ENCODE peak calls at places on chromosomes 13 and 19, in five cellular contexts. One of them, this sample, is unnamed.
A peak's percentile ranks its signal among the peaks of the same experiment; 100 is the strongest.

GRCh38 chr19:48975947-48976847 is 11.1 kb downstream of the FTL start:
- DNase-seq in endodermal cell: peak; percentile 82
- DNase-seq in GF-D8: no peak
- DNase-seq in stromal cell of bone marrow: no peak
- DNase-seq in thoracic aorta: no peak
- DNase-seq in this sample: peak; percentile 54

GRCh38 chr19:13838071-13838942 is 38.6 kb upstream of the NANOS3 start:
- DNase-seq in endodermal cell: no peak
- DNase-seq in GF-D8: no peak
- DNase-seq in stromal cell of bone marrow: no peak
- DNase-seq in thoracic aorta: no peak
- DNase-seq in this sample: no peak

GRCh38 chr19:17226002-17226933 is at the start of gene OCEL1:
- DNase-seq in endodermal cell: peak; percentile 98
- DNase-seq in GF-D8: peak; percentile 92
- DNase-seq in stromal cell of bone marrow: peak; percentile 96
- DNase-seq in thoracic aorta: peak; percentile 95
- DNase-seq in this sample: peak; percentile 97

GRCh38 chr13:47337781-47338507 is 441.1 kb upstream of the HTR2A start:
- DNase-seq in endodermal cell: peak; percentile 85
- DNase-seq in GF-D8: no peak
- DNase-seq in stromal cell of bone marrow: peak; percentile 56
- DNase-seq in thoracic aorta: no peak
- DNase-seq in this sample: no peak

GRCh38 chr13:75762066-75762937 is 126.2 kb downstream of the LMO7 start:
- DNase-seq in endodermal cell: no peak
- DNase-seq in GF-D8: no peak
- DNase-seq in stromal cell of bone marrow: no peak
- DNase-seq in thoracic aorta: no peak
- DNase-seq in this sample: no peak

GRCh38 chr13:30126903-30127428 is 180.4 kb downstream of the KATNAL1 start:
- DNase-seq in endodermal cell: no peak
- DNase-seq in GF-D8: no peak
- DNase-seq in stromal cell of bone marrow: no peak
- DNase-seq in thoracic aorta: no peak
- DNase-seq in this sample: no peak

GRCh38 chr13:114015608-114016295 is 41.9 kb upstream of the C13orf46 start:
- DNase-seq in endodermal cell: no peak
- DNase-seq in GF-D8: no peak
- DNase-seq in stromal cell of bone marrow: peak; percentile 71
- DNase-seq in thoracic aorta: no peak
- DNase-seq in this sample: no peak

GRCh38 chr19:17296278-17296677 is 6.9 kb downstream of the ABHD8 start:
- DNase-seq in endodermal cell: no peak
- DNase-seq in GF-D8: no peak
- DNase-seq in stromal cell of bone marrow: peak; percentile 19
- DNase-seq in thoracic aorta: no peak
- DNase-seq in this sample: no peak

GRCh38 chr13:113544071-113544891 is 40.3 kb upstream of the TFDP1 start:
- DNase-seq in endodermal cell: no peak
- DNase-seq in GF-D8: no peak
- DNase-seq in stromal cell of bone marrow: no peak
- DNase-seq in thoracic aorta: no peak
- DNase-seq in this sample: no peak

GRCh38 chr19:1079566-1080111 is 12.7 kb downstream of the ARHGAP45 start:
- DNase-seq in endodermal cell: no peak
- DNase-seq in GF-D8: no peak
- DNase-seq in stromal cell of bone marrow: no peak
- DNase-seq in thoracic aorta: no peak
- DNase-seq in this sample: no peak

GRCh38 chr13:98890186-98890585 is 87.7 kb downstream of the DOCK9 start:
- DNase-seq in endodermal cell: no peak
- DNase-seq in GF-D8: no peak
- DNase-seq in stromal cell of bone marrow: peak; percentile 83
- DNase-seq in thoracic aorta: no peak
- DNase-seq in this sample: no peak

GRCh38 chr13:64640002-64640401 is 2590.1 kb downstream of the PCDH9 start:
- DNase-seq in endodermal cell: no peak
- DNase-seq in GF-D8: no peak
- DNase-seq in stromal cell of bone marrow: no peak
- DNase-seq in thoracic aorta: no peak
- DNase-seq in this sample: no peak

GRCh38 chr13:19586904-19587634 is 25.7 kb upstream of the TPTE2 start:
- DNase-seq in endodermal cell: no peak
- DNase-seq in GF-D8: peak; percentile 94
- DNase-seq in stromal cell of bone marrow: no peak
- DNase-seq in thoracic aorta: no peak
- DNase-seq in this sample: peak; percentile 56

GRCh38 chr13:43684947-43685725 is 101.6 kb downstream of the ENOX1 start:
- DNase-seq in endodermal cell: no peak
- DNase-seq in GF-D8: no peak
- DNase-seq in stromal cell of bone marrow: no peak
- DNase-seq in thoracic aorta: no peak
- DNase-seq in this sample: no peak

GRCh38 chr19:33674575-33675367 is 53.0 kb downstream of the CHST8 start:
- DNase-seq in endodermal cell: no peak
- DNase-seq in GF-D8: no peak
- DNase-seq in stromal cell of bone marrow: no peak
- DNase-seq in thoracic aorta: no peak
- DNase-seq in this sample: no peak

GRCh38 chr13:32585625-32586021 is 629 bp upstream of the PDS5B start:
- DNase-seq in endodermal cell: peak; percentile 69
- DNase-seq in GF-D8: no peak
- DNase-seq in stromal cell of bone marrow: no peak
- DNase-seq in thoracic aorta: no peak
- DNase-seq in this sample: no peak

GRCh38 chr19:38011426-38011825 is 104.4 kb downstream of the SIPA1L3 start:
- DNase-seq in endodermal cell: no peak
- DNase-seq in GF-D8: no peak
- DNase-seq in stromal cell of bone marrow: no peak
- DNase-seq in thoracic aorta: no peak
- DNase-seq in this sample: no peak

GRCh38 chr13:100573121-100573520 is 15.5 kb downstream of the GGACT start:
- DNase-seq in endodermal cell: peak; percentile 87
- DNase-seq in GF-D8: peak; percentile 56
- DNase-seq in stromal cell of bone marrow: peak; percentile 60
- DNase-seq in thoracic aorta: no peak
- DNase-seq in this sample: peak; percentile 60

GRCh38 chr19:17332677-17333581 is 1.7 kb downstream of the ANO8 start:
- DNase-seq in endodermal cell: peak; percentile 87
- DNase-seq in GF-D8: peak; percentile 18
- DNase-seq in stromal cell of bone marrow: no peak
- DNase-seq in thoracic aorta: no peak
- DNase-seq in this sample: no peak

GRCh38 chr19:52600639-52601024 is 30.5 kb downstream of the ZNF701 start:
- DNase-seq in endodermal cell: no peak
- DNase-seq in GF-D8: no peak
- DNase-seq in stromal cell of bone marrow: no peak
- DNase-seq in thoracic aorta: no peak
- DNase-seq in this sample: no peak

GRCh38 chr19:3451451-3451866 is 28.9 kb downstream of the SMIM24 start:
- DNase-seq in endodermal cell: no peak
- DNase-seq in GF-D8: no peak
- DNase-seq in stromal cell of bone marrow: no peak
- DNase-seq in thoracic aorta: no peak
- DNase-seq in this sample: no peak

GRCh38 chr19:45352914-45353796 is 12.6 kb downstream of the KLC3 start:
- DNase-seq in endodermal cell: no peak
- DNase-seq in GF-D8: no peak
- DNase-seq in stromal cell of bone marrow: no peak
- DNase-seq in thoracic aorta: no peak
- DNase-seq in this sample: peak; percentile 42

GRCh38 chr19:17184381-17184841 is 30.7 kb upstream of the USE1 start:
- DNase-seq in endodermal cell: no peak
- DNase-seq in GF-D8: peak; percentile 35
- DNase-seq in stromal cell of bone marrow: no peak
- DNase-seq in thoracic aorta: no peak
- DNase-seq in this sample: no peak

GRCh38 chr19:45139286-45140143 is 21.3 kb downstream of the NKPD1 start:
- DNase-seq in endodermal cell: no peak
- DNase-seq in GF-D8: no peak
- DNase-seq in stromal cell of bone marrow: no peak
- DNase-seq in thoracic aorta: no peak
- DNase-seq in this sample: no peak

GRCh38 chr19:11767633-11768133 is 883 bp downstream of the ZNF441 start:
- DNase-seq in endodermal cell: peak; percentile 46
- DNase-seq in GF-D8: no peak
- DNase-seq in stromal cell of bone marrow: peak; percentile 17
- DNase-seq in thoracic aorta: no peak
- DNase-seq in this sample: no peak

GRCh38 chr13:19150712-19151228 is 30.9 kb downstream of the TUBA3C start:
- DNase-seq in endodermal cell: no peak
- DNase-seq in GF-D8: no peak
- DNase-seq in stromal cell of bone marrow: no peak
- DNase-seq in thoracic aorta: no peak
- DNase-seq in this sample: no peak

GRCh38 chr19:33194884-33195710 is 967 bp downstream of the LRP3 start:
- DNase-seq in endodermal cell: peak; percentile 73
- DNase-seq in GF-D8: no peak
- DNase-seq in stromal cell of bone marrow: no peak
- DNase-seq in thoracic aorta: no peak
- DNase-seq in this sample: peak; percentile 42

GRCh38 chr19:56159009-56159501 is 16.8 kb upstream of the GALP start:
- DNase-seq in endodermal cell: no peak
- DNase-seq in GF-D8: no peak
- DNase-seq in stromal cell of bone marrow: no peak
- DNase-seq in thoracic aorta: no peak
- DNase-seq in this sample: no peak

GRCh38 chr19:20776083-20777076 is at the start of gene ZNF66:
- DNase-seq in endodermal cell: peak; percentile 99
- DNase-seq in GF-D8: peak; percentile 91
- DNase-seq in stromal cell of bone marrow: peak; percentile 96
- DNase-seq in thoracic aorta: peak; percentile 93
- DNase-seq in this sample: peak; percentile 93

GRCh38 chr19:1945899-1946298 is 4.9 kb downstream of the CSNK1G2 start:
- DNase-seq in endodermal cell: peak; percentile 93
- DNase-seq in GF-D8: no peak
- DNase-seq in stromal cell of bone marrow: no peak
- DNase-seq in thoracic aorta: no peak
- DNase-seq in this sample: no peak

GRCh38 chr19:47697863-47698609 is 15.2 kb upstream of the EHD2 start:
- DNase-seq in endodermal cell: peak; percentile 95
- DNase-seq in GF-D8: peak; percentile 45
- DNase-seq in stromal cell of bone marrow: peak; percentile 65
- DNase-seq in thoracic aorta: no peak
- DNase-seq in this sample: no peak